ENCODE peak calls at places on chromosomes 11 and 22, in eight cellular contexts. R is activated T-helper 1 cell treated with anti-CD3 and anti-CD28 coated beads, Interleukin-12 subunit alpha, Interleukin-12 subunit beta, Interleukin-2, Interleukin-4 antibody, amounts not matched to agents 30 ng/mL and 10 ng/mL and 1 ng/mL, durations not matched to agents 14 hours and 24 hours and 36 hours; Q is MCF 10A; T is nephron progenitor cell; J is WTC11; E is cardiac fibroblast; I is posterior vena cava; S is HS-5. W is an unnamed sample.

GRCh38 chr11:706439-706956 is 467 bp downstream of the EPS8L2 start:
- DNase-seq in R (no peak), Q (peak), T (no peak), J (no peak), E (peak), I (no peak), S (no peak), W (no peak)

GRCh38 chr22:50620861-50621490 is 7.0 kb downstream of the ARSA start:
- DNase-seq in R (peak), Q (peak), T (no peak), J (no peak), E (no peak), I (no peak), S (no peak), W (no peak)

GRCh38 chr11:62610403-62610802 is 2.2 kb downstream of the EML3 start:
- DNase-seq in R (no peak), Q (no peak), T (no peak), J (no peak), E (no peak), I (no peak), S (no peak), W (no peak)

GRCh38 chr22:42645341-42645937 is 3.8 kb downstream of the CYB5R3 start:
- DNase-seq in R (no peak), Q (no peak), T (no peak), J (no peak), E (no peak), I (no peak), S (no peak), W (no peak)

GRCh38 chr22:49519117-49519737 is 308.4 kb downstream of the BRD1 start:
- DNase-seq in R (no peak), Q (no peak), T (peak), J (no peak), E (no peak), I (no peak), S (no peak), W (no peak)

GRCh38 chr11:111229604-111230003 is 15.9 kb upstream of the POU2AF2 start:
- DNase-seq in R (no peak), Q (no peak), T (no peak), J (no peak), E (peak), I (no peak), S (no peak), W (no peak)

GRCh38 chr11:45879803-45880685 is 5.4 kb upstream of the MAPK8IP1 start:
- DNase-seq in R (no peak), Q (peak), T (no peak), J (no peak), E (no peak), I (no peak), S (no peak), W (no peak)

GRCh38 chr22:22720201-22720723 is 75.8 kb downstream of the GGTLC2 start:
- DNase-seq in R (no peak), Q (peak), T (peak), J (peak), E (peak), I (no peak), S (no peak), W (no peak)

GRCh38 chr11:120205596-120206161 is 5.2 kb upstream of the OAF start:
- DNase-seq in R (no peak), Q (peak), T (no peak), J (no peak), E (peak), I (no peak), S (no peak), W (no peak)

GRCh38 chr11:117794144-117794543 is 2.9 kb downstream of the DSCAML1 start:
- DNase-seq in R (no peak), Q (no peak), T (no peak), J (no peak), E (no peak), I (no peak), S (no peak), W (no peak)

GRCh38 chr11:123581651-123582399 is 72.6 kb downstream of the SCN3B start:
- DNase-seq in R (no peak), Q (no peak), T (no peak), J (no peak), E (no peak), I (no peak), S (no peak), W (no peak)